ENCODE peak calls at places on chromosomes 1 and 21, in nine cellular contexts. One of them, this sample, is unnamed.

GRCh38 chr1:2003564-2004131 is at the start of gene CFAP74:
- DNase-seq in PC-3: no peak
- DNase-seq in heart right ventricle: peak; percentile 30
- DNase-seq in Calu3: peak; percentile 62
- DNase-seq in activated effector memory CD4-positive, alpha-beta T cell treated with anti-CD3 and anti-CD28 coated beads, Interleukin-2, amount 50 U/mL, for 16 hours: no peak
- DNase-seq in heart left ventricle: no peak
- DNase-seq in choroid plexus epithelial cell: peak; percentile 60
- DNase-seq in sciatic nerve: no peak
- DNase-seq in Kasumi-1: no peak
- DNase-seq in this sample: no peak

GRCh38 chr1:39657923-39658485 is 13.9 kb downstream of the NT5C1A start:
- DNase-seq in PC-3: peak; percentile 79
- DNase-seq in heart right ventricle: peak; percentile 56
- DNase-seq in Calu3: peak; percentile 66
- DNase-seq in activated effector memory CD4-positive, alpha-beta T cell treated with anti-CD3 and anti-CD28 coated beads, Interleukin-2, amount 50 U/mL, for 16 hours: peak; percentile 86
- DNase-seq in heart left ventricle: peak; percentile 76
- DNase-seq in choroid plexus epithelial cell: peak; percentile 86
- DNase-seq in sciatic nerve: peak; percentile 77
- DNase-seq in Kasumi-1: peak; percentile 80
- DNase-seq in this sample: peak; percentile 100

GRCh38 chr1:186486061-186486460 is 25.1 kb upstream of the PDC start:
- DNase-seq in PC-3: no peak
- DNase-seq in heart right ventricle: no peak
- DNase-seq in Calu3: no peak
- DNase-seq in activated effector memory CD4-positive, alpha-beta T cell treated with anti-CD3 and anti-CD28 coated beads, Interleukin-2, amount 50 U/mL, for 16 hours: no peak
- DNase-seq in heart left ventricle: no peak
- DNase-seq in choroid plexus epithelial cell: no peak
- DNase-seq in sciatic nerve: no peak
- DNase-seq in Kasumi-1: no peak
- DNase-seq in this sample: no peak

GRCh38 chr1:47758341-47759237 is 238.6 kb downstream of the TRABD2B start:
- DNase-seq in PC-3: no peak
- DNase-seq in heart right ventricle: no peak
- DNase-seq in Calu3: no peak
- DNase-seq in activated effector memory CD4-positive, alpha-beta T cell treated with anti-CD3 and anti-CD28 coated beads, Interleukin-2, amount 50 U/mL, for 16 hours: peak; percentile 24
- DNase-seq in heart left ventricle: no peak
- DNase-seq in choroid plexus epithelial cell: peak; percentile 99
- DNase-seq in sciatic nerve: no peak
- DNase-seq in Kasumi-1: no peak
- DNase-seq in this sample: no peak

GRCh38 chr1:56459260-56459659 is 120.1 kb downstream of the PLPP3 start:
- DNase-seq in PC-3: no peak
- DNase-seq in heart right ventricle: no peak
- DNase-seq in Calu3: no peak
- DNase-seq in activated effector memory CD4-positive, alpha-beta T cell treated with anti-CD3 and anti-CD28 coated beads, Interleukin-2, amount 50 U/mL, for 16 hours: no peak
- DNase-seq in heart left ventricle: no peak
- DNase-seq in choroid plexus epithelial cell: no peak
- DNase-seq in sciatic nerve: no peak
- DNase-seq in Kasumi-1: no peak
- DNase-seq in this sample: no peak

GRCh38 chr1:11301593-11301992 is 28.6 kb downstream of the UBIAD1 start:
- DNase-seq in PC-3: no peak
- DNase-seq in heart right ventricle: no peak
- DNase-seq in Calu3: no peak
- DNase-seq in activated effector memory CD4-positive, alpha-beta T cell treated with anti-CD3 and anti-CD28 coated beads, Interleukin-2, amount 50 U/mL, for 16 hours: no peak
- DNase-seq in heart left ventricle: no peak
- DNase-seq in choroid plexus epithelial cell: no peak
- DNase-seq in sciatic nerve: no peak
- DNase-seq in Kasumi-1: no peak
- DNase-seq in this sample: no peak

GRCh38 chr1:10727703-10728348 is 68.6 kb downstream of the CASZ1 start:
- DNase-seq in PC-3: no peak
- DNase-seq in heart right ventricle: peak; percentile 60
- DNase-seq in Calu3: no peak
- DNase-seq in activated effector memory CD4-positive, alpha-beta T cell treated with anti-CD3 and anti-CD28 coated beads, Interleukin-2, amount 50 U/mL, for 16 hours: no peak
- DNase-seq in heart left ventricle: peak; percentile 88
- DNase-seq in choroid plexus epithelial cell: no peak
- DNase-seq in sciatic nerve: no peak
- DNase-seq in Kasumi-1: no peak
- DNase-seq in this sample: no peak

GRCh38 chr1:152001631-152002584 is 8.2 kb upstream of the S100A10 start:
- DNase-seq in PC-3: peak; percentile 97
- DNase-seq in heart right ventricle: peak; percentile 91
- DNase-seq in Calu3: peak; percentile 91
- DNase-seq in activated effector memory CD4-positive, alpha-beta T cell treated with anti-CD3 and anti-CD28 coated beads, Interleukin-2, amount 50 U/mL, for 16 hours: peak; percentile 90
- DNase-seq in heart left ventricle: peak; percentile 91
- DNase-seq in choroid plexus epithelial cell: peak; percentile 99
- DNase-seq in sciatic nerve: peak; percentile 94
- DNase-seq in Kasumi-1: peak; percentile 54
- DNase-seq in this sample: peak; percentile 74

GRCh38 chr1:199725002-199725401 is 302.5 kb upstream of the NR5A2 start:
- DNase-seq in PC-3: no peak
- DNase-seq in heart right ventricle: no peak
- DNase-seq in Calu3: no peak
- DNase-seq in activated effector memory CD4-positive, alpha-beta T cell treated with anti-CD3 and anti-CD28 coated beads, Interleukin-2, amount 50 U/mL, for 16 hours: no peak
- DNase-seq in heart left ventricle: no peak
- DNase-seq in choroid plexus epithelial cell: no peak
- DNase-seq in sciatic nerve: no peak
- DNase-seq in Kasumi-1: no peak
- DNase-seq in this sample: no peak

GRCh38 chr1:199009447-199009846 is 370.6 kb downstream of the PTPRC start:
- DNase-seq in PC-3: no peak
- DNase-seq in heart right ventricle: no peak
- DNase-seq in Calu3: no peak
- DNase-seq in activated effector memory CD4-positive, alpha-beta T cell treated with anti-CD3 and anti-CD28 coated beads, Interleukin-2, amount 50 U/mL, for 16 hours: no peak
- DNase-seq in heart left ventricle: no peak
- DNase-seq in choroid plexus epithelial cell: no peak
- DNase-seq in sciatic nerve: no peak
- DNase-seq in Kasumi-1: peak; percentile 49
- DNase-seq in this sample: no peak

GRCh38 chr1:65630855-65631254 is 161.8 kb upstream of the PDE4B start:
- DNase-seq in PC-3: no peak
- DNase-seq in heart right ventricle: no peak
- DNase-seq in Calu3: no peak
- DNase-seq in activated effector memory CD4-positive, alpha-beta T cell treated with anti-CD3 and anti-CD28 coated beads, Interleukin-2, amount 50 U/mL, for 16 hours: no peak
- DNase-seq in heart left ventricle: no peak
- DNase-seq in choroid plexus epithelial cell: peak; percentile 33
- DNase-seq in sciatic nerve: no peak
- DNase-seq in Kasumi-1: no peak
- DNase-seq in this sample: no peak

GRCh38 chr21:26148071-26148470 is 22.5 kb downstream of the APP start:
- DNase-seq in PC-3: no peak
- DNase-seq in heart right ventricle: no peak
- DNase-seq in Calu3: peak; percentile 24
- DNase-seq in activated effector memory CD4-positive, alpha-beta T cell treated with anti-CD3 and anti-CD28 coated beads, Interleukin-2, amount 50 U/mL, for 16 hours: no peak
- DNase-seq in heart left ventricle: peak; percentile 41
- DNase-seq in choroid plexus epithelial cell: peak; percentile 46
- DNase-seq in sciatic nerve: no peak
- DNase-seq in Kasumi-1: no peak
- DNase-seq in this sample: no peak

GRCh38 chr1:9434247-9434646 is 105.0 kb upstream of the SLC25A33 start:
- DNase-seq in PC-3: no peak
- DNase-seq in heart right ventricle: no peak
- DNase-seq in Calu3: no peak
- DNase-seq in activated effector memory CD4-positive, alpha-beta T cell treated with anti-CD3 and anti-CD28 coated beads, Interleukin-2, amount 50 U/mL, for 16 hours: no peak
- DNase-seq in heart left ventricle: no peak
- DNase-seq in choroid plexus epithelial cell: no peak
- DNase-seq in sciatic nerve: no peak
- DNase-seq in Kasumi-1: no peak
- DNase-seq in this sample: no peak

GRCh38 chr1:21124846-21125245 is 51.9 kb downstream of the EIF4G3 start:
- DNase-seq in PC-3: no peak
- DNase-seq in heart right ventricle: no peak
- DNase-seq in Calu3: no peak
- DNase-seq in activated effector memory CD4-positive, alpha-beta T cell treated with anti-CD3 and anti-CD28 coated beads, Interleukin-2, amount 50 U/mL, for 16 hours: no peak
- DNase-seq in heart left ventricle: no peak
- DNase-seq in choroid plexus epithelial cell: peak; percentile 58
- DNase-seq in sciatic nerve: no peak
- DNase-seq in Kasumi-1: no peak
- DNase-seq in this sample: no peak

GRCh38 chr1:2644591-2645101 is 11.8 kb upstream of the MMEL1 start:
- DNase-seq in PC-3: no peak
- DNase-seq in heart right ventricle: no peak
- DNase-seq in Calu3: no peak
- DNase-seq in activated effector memory CD4-positive, alpha-beta T cell treated with anti-CD3 and anti-CD28 coated beads, Interleukin-2, amount 50 U/mL, for 16 hours: peak; percentile 54
- DNase-seq in heart left ventricle: no peak
- DNase-seq in choroid plexus epithelial cell: no peak
- DNase-seq in sciatic nerve: peak; percentile 52
- DNase-seq in Kasumi-1: no peak
- DNase-seq in this sample: no peak

GRCh38 chr1:21217812-21218596 is 41.3 kb upstream of the EIF4G3 start:
- DNase-seq in PC-3: peak; percentile 40
- DNase-seq in heart right ventricle: no peak
- DNase-seq in Calu3: peak; percentile 28
- DNase-seq in activated effector memory CD4-positive, alpha-beta T cell treated with anti-CD3 and anti-CD28 coated beads, Interleukin-2, amount 50 U/mL, for 16 hours: peak; percentile 74
- DNase-seq in heart left ventricle: peak; percentile 49
- DNase-seq in choroid plexus epithelial cell: peak; percentile 50
- DNase-seq in sciatic nerve: no peak
- DNase-seq in Kasumi-1: peak; percentile 43
- DNase-seq in this sample: peak; percentile 13

GRCh38 chr1:212179394-212180076 is 105.7 kb upstream of the PPP2R5A start:
- DNase-seq in PC-3: peak; percentile 85
- DNase-seq in heart right ventricle: no peak
- DNase-seq in Calu3: no peak
- DNase-seq in activated effector memory CD4-positive, alpha-beta T cell treated with anti-CD3 and anti-CD28 coated beads, Interleukin-2, amount 50 U/mL, for 16 hours: no peak
- DNase-seq in heart left ventricle: no peak
- DNase-seq in choroid plexus epithelial cell: peak; percentile 91
- DNase-seq in sciatic nerve: no peak
- DNase-seq in Kasumi-1: no peak
- DNase-seq in this sample: no peak

GRCh38 chr1:19923137-19923952 is at the start of gene PLA2G2E:
- DNase-seq in PC-3: no peak
- DNase-seq in heart right ventricle: no peak
- DNase-seq in Calu3: no peak
- DNase-seq in activated effector memory CD4-positive, alpha-beta T cell treated with anti-CD3 and anti-CD28 coated beads, Interleukin-2, amount 50 U/mL, for 16 hours: no peak
- DNase-seq in heart left ventricle: no peak
- DNase-seq in choroid plexus epithelial cell: no peak
- DNase-seq in sciatic nerve: no peak
- DNase-seq in Kasumi-1: no peak
- DNase-seq in this sample: no peak

GRCh38 chr1:91791103-91791502 is 94.8 kb downstream of the TGFBR3 start:
- DNase-seq in PC-3: no peak
- DNase-seq in heart right ventricle: no peak
- DNase-seq in Calu3: no peak
- DNase-seq in activated effector memory CD4-positive, alpha-beta T cell treated with anti-CD3 and anti-CD28 coated beads, Interleukin-2, amount 50 U/mL, for 16 hours: no peak
- DNase-seq in heart left ventricle: no peak
- DNase-seq in choroid plexus epithelial cell: no peak
- DNase-seq in sciatic nerve: no peak
- DNase-seq in Kasumi-1: no peak
- DNase-seq in this sample: peak; percentile 28

GRCh38 chr1:113199718-113200455 is 126.9 kb downstream of the LRIG2 start:
- DNase-seq in PC-3: no peak
- DNase-seq in heart right ventricle: no peak
- DNase-seq in Calu3: no peak
- DNase-seq in activated effector memory CD4-positive, alpha-beta T cell treated with anti-CD3 and anti-CD28 coated beads, Interleukin-2, amount 50 U/mL, for 16 hours: no peak
- DNase-seq in heart left ventricle: no peak
- DNase-seq in choroid plexus epithelial cell: no peak
- DNase-seq in sciatic nerve: no peak
- DNase-seq in Kasumi-1: no peak
- DNase-seq in this sample: peak; percentile 2

GRCh38 chr1:90114521-90115141 is 119.7 kb downstream of the ZNF326 start:
- DNase-seq in PC-3: peak; percentile 77
- DNase-seq in heart right ventricle: no peak
- DNase-seq in Calu3: peak; percentile 17
- DNase-seq in activated effector memory CD4-positive, alpha-beta T cell treated with anti-CD3 and anti-CD28 coated beads, Interleukin-2, amount 50 U/mL, for 16 hours: no peak
- DNase-seq in heart left ventricle: no peak
- DNase-seq in choroid plexus epithelial cell: peak; percentile 77
- DNase-seq in sciatic nerve: no peak
- DNase-seq in Kasumi-1: peak; percentile 75
- DNase-seq in this sample: peak; percentile 79

GRCh38 chr1:10765734-10766478 is 30.5 kb downstream of the CASZ1 start:
- DNase-seq in PC-3: peak; percentile 67
- DNase-seq in heart right ventricle: peak; percentile 38
- DNase-seq in Calu3: no peak
- DNase-seq in activated effector memory CD4-positive, alpha-beta T cell treated with anti-CD3 and anti-CD28 coated beads, Interleukin-2, amount 50 U/mL, for 16 hours: no peak
- DNase-seq in heart left ventricle: no peak
- DNase-seq in choroid plexus epithelial cell: no peak
- DNase-seq in sciatic nerve: no peak
- DNase-seq in Kasumi-1: no peak
- DNase-seq in this sample: no peak

GRCh38 chr1:206784471-206784903 is 12.2 kb upstream of the IL10 start:
- DNase-seq in PC-3: no peak
- DNase-seq in heart right ventricle: no peak
- DNase-seq in Calu3: no peak
- DNase-seq in activated effector memory CD4-positive, alpha-beta T cell treated with anti-CD3 and anti-CD28 coated beads, Interleukin-2, amount 50 U/mL, for 16 hours: peak; percentile 94
- DNase-seq in heart left ventricle: no peak
- DNase-seq in choroid plexus epithelial cell: no peak
- DNase-seq in sciatic nerve: no peak
- DNase-seq in Kasumi-1: no peak
- DNase-seq in this sample: no peak

GRCh38 chr1:67840449-67840848 is 7.2 kb upstream of the GNG12 start:
- DNase-seq in PC-3: peak; percentile 75
- DNase-seq in heart right ventricle: no peak
- DNase-seq in Calu3: no peak
- DNase-seq in activated effector memory CD4-positive, alpha-beta T cell treated with anti-CD3 and anti-CD28 coated beads, Interleukin-2, amount 50 U/mL, for 16 hours: no peak
- DNase-seq in heart left ventricle: no peak
- DNase-seq in choroid plexus epithelial cell: peak; percentile 94
- DNase-seq in sciatic nerve: no peak
- DNase-seq in Kasumi-1: no peak
- DNase-seq in this sample: no peak

GRCh38 chr1:242826706-242827336 is 302.3 kb upstream of the PLD5 start:
- DNase-seq in PC-3: no peak
- DNase-seq in heart right ventricle: no peak
- DNase-seq in Calu3: no peak
- DNase-seq in activated effector memory CD4-positive, alpha-beta T cell treated with anti-CD3 and anti-CD28 coated beads, Interleukin-2, amount 50 U/mL, for 16 hours: no peak
- DNase-seq in heart left ventricle: no peak
- DNase-seq in choroid plexus epithelial cell: no peak
- DNase-seq in sciatic nerve: no peak
- DNase-seq in Kasumi-1: no peak
- DNase-seq in this sample: no peak

GRCh38 chr1:162538815-162539431 is 22.6 kb upstream of the UAP1 start:
- DNase-seq in PC-3: peak; percentile 95
- DNase-seq in heart right ventricle: no peak
- DNase-seq in Calu3: peak; percentile 55
- DNase-seq in activated effector memory CD4-positive, alpha-beta T cell treated with anti-CD3 and anti-CD28 coated beads, Interleukin-2, amount 50 U/mL, for 16 hours: no peak
- DNase-seq in heart left ventricle: no peak
- DNase-seq in choroid plexus epithelial cell: peak; percentile 92
- DNase-seq in sciatic nerve: no peak
- DNase-seq in Kasumi-1: no peak
- DNase-seq in this sample: no peak

GRCh38 chr21:20997633-20998455 is at the start of gene NCAM2:
- DNase-seq in PC-3: peak; percentile 53
- DNase-seq in heart right ventricle: peak; percentile 51
- DNase-seq in Calu3: no peak
- DNase-seq in activated effector memory CD4-positive, alpha-beta T cell treated with anti-CD3 and anti-CD28 coated beads, Interleukin-2, amount 50 U/mL, for 16 hours: peak; percentile 82
- DNase-seq in heart left ventricle: peak; percentile 78
- DNase-seq in choroid plexus epithelial cell: peak; percentile 89
- DNase-seq in sciatic nerve: peak; percentile 82
- DNase-seq in Kasumi-1: peak; percentile 46
- DNase-seq in this sample: peak; percentile 31

GRCh38 chr21:45019887-45020537 is 54.4 kb upstream of the ADARB1 start:
- DNase-seq in PC-3: no peak
- DNase-seq in heart right ventricle: no peak
- DNase-seq in Calu3: no peak
- DNase-seq in activated effector memory CD4-positive, alpha-beta T cell treated with anti-CD3 and anti-CD28 coated beads, Interleukin-2, amount 50 U/mL, for 16 hours: peak; percentile 57
- DNase-seq in heart left ventricle: peak; percentile 24
- DNase-seq in choroid plexus epithelial cell: no peak
- DNase-seq in sciatic nerve: no peak
- DNase-seq in Kasumi-1: no peak
- DNase-seq in this sample: no peak

GRCh38 chr1:100539836-100540536 is 2.0 kb downstream of the GPR88 start:
- DNase-seq in PC-3: no peak
- DNase-seq in heart right ventricle: no peak
- DNase-seq in Calu3: peak; percentile 5
- DNase-seq in activated effector memory CD4-positive, alpha-beta T cell treated with anti-CD3 and anti-CD28 coated beads, Interleukin-2, amount 50 U/mL, for 16 hours: no peak
- DNase-seq in heart left ventricle: peak; percentile 46
- DNase-seq in choroid plexus epithelial cell: peak; percentile 28
- DNase-seq in sciatic nerve: no peak
- DNase-seq in Kasumi-1: no peak
- DNase-seq in this sample: no peak

GRCh38 chr1:151579436-151580225 is 32.2 kb upstream of the SNX27 start:
- DNase-seq in PC-3: peak; percentile 79
- DNase-seq in heart right ventricle: no peak
- DNase-seq in Calu3: no peak
- DNase-seq in activated effector memory CD4-positive, alpha-beta T cell treated with anti-CD3 and anti-CD28 coated beads, Interleukin-2, amount 50 U/mL, for 16 hours: no peak
- DNase-seq in heart left ventricle: no peak
- DNase-seq in choroid plexus epithelial cell: peak; percentile 63
- DNase-seq in sciatic nerve: no peak
- DNase-seq in Kasumi-1: no peak
- DNase-seq in this sample: no peak

GRCh38 chr1:175902281-175902680 is 158.9 kb upstream of the TNR start:
- DNase-seq in PC-3: no peak
- DNase-seq in heart right ventricle: no peak
- DNase-seq in Calu3: no peak
- DNase-seq in activated effector memory CD4-positive, alpha-beta T cell treated with anti-CD3 and anti-CD28 coated beads, Interleukin-2, amount 50 U/mL, for 16 hours: no peak
- DNase-seq in heart left ventricle: no peak
- DNase-seq in choroid plexus epithelial cell: no peak
- DNase-seq in sciatic nerve: no peak
- DNase-seq in Kasumi-1: no peak
- DNase-seq in this sample: no peak